ENCODE peak calls at places on chromosomes 3 and 15, in six cellular contexts. One of them, this sample, is unnamed.

GRCh38 chr3:129308636-129309035 is 30.0 kb downstream of the HMCES start:
- DNase-seq in activated CD4-positive, alpha-beta T cell treated with anti-CD3 and anti-CD28 coated beads, Interleukin-2, amount 50 U/mL, for 1 hour: no peak
- DNase-seq in NCI-H1417 treated with DMSO at 0.1 percent for 48 hours: no peak
- DNase-seq in A549: no peak
- DNase-seq in lower lobe of right lung: no peak
- DNase-seq in stimulated activated CD8-positive, alpha-beta memory T cell treated with anti-CD3 and anti-CD28 coated beads, Interleukin-7, amount 100 ng/mL, for 1 hour: no peak
- DNase-seq in this sample: no peak

GRCh38 chr15:34514251-34514760 is 69.1 kb downstream of the GOLGA8B start:
- DNase-seq in lower lobe of right lung: peak; percentile 59
- DNase-seq in A549: peak; percentile 38
- DNase-seq in stimulated activated CD8-positive, alpha-beta memory T cell treated with anti-CD3 and anti-CD28 coated beads, Interleukin-7, amount 100 ng/mL, for 1 hour: no peak
- DNase-seq in NCI-H1417 treated with DMSO at 0.1 percent for 48 hours: no peak
- DNase-seq in activated CD4-positive, alpha-beta T cell treated with anti-CD3 and anti-CD28 coated beads, Interleukin-2, amount 50 U/mL, for 1 hour: no peak
- DNase-seq in this sample: peak; percentile 70

GRCh38 chr3:42101048-42101447 is 9.9 kb downstream of the TRAK1 start:
- DNase-seq in activated CD4-positive, alpha-beta T cell treated with anti-CD3 and anti-CD28 coated beads, Interleukin-2, amount 50 U/mL, for 1 hour: no peak
- DNase-seq in A549: no peak
- DNase-seq in lower lobe of right lung: peak; percentile 67
- DNase-seq in NCI-H1417 treated with DMSO at 0.1 percent for 48 hours: no peak
- DNase-seq in stimulated activated CD8-positive, alpha-beta memory T cell treated with anti-CD3 and anti-CD28 coated beads, Interleukin-7, amount 100 ng/mL, for 1 hour: no peak
- DNase-seq in this sample: peak; percentile 79

GRCh38 chr3:23159929-23160328 is 43.2 kb upstream of the UBE2E2 start:
- DNase-seq in lower lobe of right lung: no peak
- DNase-seq in NCI-H1417 treated with DMSO at 0.1 percent for 48 hours: no peak
- DNase-seq in A549: no peak
- DNase-seq in activated CD4-positive, alpha-beta T cell treated with anti-CD3 and anti-CD28 coated beads, Interleukin-2, amount 50 U/mL, for 1 hour: no peak
- DNase-seq in stimulated activated CD8-positive, alpha-beta memory T cell treated with anti-CD3 and anti-CD28 coated beads, Interleukin-7, amount 100 ng/mL, for 1 hour: no peak
- DNase-seq in this sample: no peak

GRCh38 chr3:128993461-128994172 is at the start of gene CFAP92:
- DNase-seq in lower lobe of right lung: peak; percentile 93
- DNase-seq in NCI-H1417 treated with DMSO at 0.1 percent for 48 hours: peak; percentile 90
- DNase-seq in stimulated activated CD8-positive, alpha-beta memory T cell treated with anti-CD3 and anti-CD28 coated beads, Interleukin-7, amount 100 ng/mL, for 1 hour: peak; percentile 85
- DNase-seq in activated CD4-positive, alpha-beta T cell treated with anti-CD3 and anti-CD28 coated beads, Interleukin-2, amount 50 U/mL, for 1 hour: peak; percentile 93
- DNase-seq in A549: peak; percentile 72
- DNase-seq in this sample: peak; percentile 96

GRCh38 chr3:46858456-46858855 is 4.8 kb downstream of the MYL3 start:
- DNase-seq in lower lobe of right lung: peak; percentile 14
- DNase-seq in A549: no peak
- DNase-seq in stimulated activated CD8-positive, alpha-beta memory T cell treated with anti-CD3 and anti-CD28 coated beads, Interleukin-7, amount 100 ng/mL, for 1 hour: no peak
- DNase-seq in NCI-H1417 treated with DMSO at 0.1 percent for 48 hours: no peak
- DNase-seq in activated CD4-positive, alpha-beta T cell treated with anti-CD3 and anti-CD28 coated beads, Interleukin-2, amount 50 U/mL, for 1 hour: no peak
- DNase-seq in this sample: peak; percentile 38

GRCh38 chr15:40081691-40082194 is 26.9 kb downstream of the BMF start:
- DNase-seq in A549: no peak
- DNase-seq in lower lobe of right lung: peak; percentile 65
- DNase-seq in NCI-H1417 treated with DMSO at 0.1 percent for 48 hours: no peak
- DNase-seq in stimulated activated CD8-positive, alpha-beta memory T cell treated with anti-CD3 and anti-CD28 coated beads, Interleukin-7, amount 100 ng/mL, for 1 hour: no peak
- DNase-seq in activated CD4-positive, alpha-beta T cell treated with anti-CD3 and anti-CD28 coated beads, Interleukin-2, amount 50 U/mL, for 1 hour: no peak
- DNase-seq in this sample: peak; percentile 81

GRCh38 chr3:123660276-123660675 is 75.4 kb upstream of the HACD2 start:
- DNase-seq in lower lobe of right lung: no peak
- DNase-seq in activated CD4-positive, alpha-beta T cell treated with anti-CD3 and anti-CD28 coated beads, Interleukin-2, amount 50 U/mL, for 1 hour: no peak
- DNase-seq in stimulated activated CD8-positive, alpha-beta memory T cell treated with anti-CD3 and anti-CD28 coated beads, Interleukin-7, amount 100 ng/mL, for 1 hour: no peak
- DNase-seq in A549: no peak
- DNase-seq in NCI-H1417 treated with DMSO at 0.1 percent for 48 hours: no peak
- DNase-seq in this sample: no peak

GRCh38 chr3:156614642-156615511 is 59.5 kb upstream of the TIPARP start:
- DNase-seq in A549: no peak
- DNase-seq in NCI-H1417 treated with DMSO at 0.1 percent for 48 hours: no peak
- DNase-seq in stimulated activated CD8-positive, alpha-beta memory T cell treated with anti-CD3 and anti-CD28 coated beads, Interleukin-7, amount 100 ng/mL, for 1 hour: no peak
- DNase-seq in lower lobe of right lung: no peak
- DNase-seq in activated CD4-positive, alpha-beta T cell treated with anti-CD3 and anti-CD28 coated beads, Interleukin-2, amount 50 U/mL, for 1 hour: no peak
- DNase-seq in this sample: no peak

GRCh38 chr15:98428253-98428989 is 219.9 kb upstream of the IGF1R start:
- DNase-seq in A549: peak; percentile 85
- DNase-seq in activated CD4-positive, alpha-beta T cell treated with anti-CD3 and anti-CD28 coated beads, Interleukin-2, amount 50 U/mL, for 1 hour: peak; percentile 51
- DNase-seq in NCI-H1417 treated with DMSO at 0.1 percent for 48 hours: peak; percentile 16
- DNase-seq in lower lobe of right lung: peak; percentile 78
- DNase-seq in stimulated activated CD8-positive, alpha-beta memory T cell treated with anti-CD3 and anti-CD28 coated beads, Interleukin-7, amount 100 ng/mL, for 1 hour: peak; percentile 42
- DNase-seq in this sample: peak; percentile 93

GRCh38 chr15:63042879-63043340 is 363 bp downstream of the TPM1 start:
- DNase-seq in stimulated activated CD8-positive, alpha-beta memory T cell treated with anti-CD3 and anti-CD28 coated beads, Interleukin-7, amount 100 ng/mL, for 1 hour: no peak
- DNase-seq in activated CD4-positive, alpha-beta T cell treated with anti-CD3 and anti-CD28 coated beads, Interleukin-2, amount 50 U/mL, for 1 hour: no peak
- DNase-seq in A549: peak; percentile 47
- DNase-seq in lower lobe of right lung: no peak
- DNase-seq in NCI-H1417 treated with DMSO at 0.1 percent for 48 hours: no peak
- DNase-seq in this sample: no peak

GRCh38 chr3:45464336-45464809 is 76.0 kb downstream of the LARS2 start:
- DNase-seq in stimulated activated CD8-positive, alpha-beta memory T cell treated with anti-CD3 and anti-CD28 coated beads, Interleukin-7, amount 100 ng/mL, for 1 hour: no peak
- DNase-seq in NCI-H1417 treated with DMSO at 0.1 percent for 48 hours: no peak
- DNase-seq in A549: no peak
- DNase-seq in lower lobe of right lung: peak; percentile 51
- DNase-seq in activated CD4-positive, alpha-beta T cell treated with anti-CD3 and anti-CD28 coated beads, Interleukin-2, amount 50 U/mL, for 1 hour: peak; percentile 8
- DNase-seq in this sample: peak; percentile 74

GRCh38 chr3:156668073-156668763 is 6.2 kb upstream of the TIPARP start:
- DNase-seq in NCI-H1417 treated with DMSO at 0.1 percent for 48 hours: no peak
- DNase-seq in A549: no peak
- DNase-seq in activated CD4-positive, alpha-beta T cell treated with anti-CD3 and anti-CD28 coated beads, Interleukin-2, amount 50 U/mL, for 1 hour: no peak
- DNase-seq in stimulated activated CD8-positive, alpha-beta memory T cell treated with anti-CD3 and anti-CD28 coated beads, Interleukin-7, amount 100 ng/mL, for 1 hour: no peak
- DNase-seq in lower lobe of right lung: no peak
- DNase-seq in this sample: no peak

GRCh38 chr3:62145086-62145757 is 228.1 kb downstream of the FEZF2 start:
- DNase-seq in NCI-H1417 treated with DMSO at 0.1 percent for 48 hours: no peak
- DNase-seq in stimulated activated CD8-positive, alpha-beta memory T cell treated with anti-CD3 and anti-CD28 coated beads, Interleukin-7, amount 100 ng/mL, for 1 hour: no peak
- DNase-seq in A549: no peak
- DNase-seq in activated CD4-positive, alpha-beta T cell treated with anti-CD3 and anti-CD28 coated beads, Interleukin-2, amount 50 U/mL, for 1 hour: no peak
- DNase-seq in lower lobe of right lung: no peak
- DNase-seq in this sample: no peak

GRCh38 chr15:70826634-70827033 is 27.3 kb downstream of the LARP6 start:
- DNase-seq in lower lobe of right lung: no peak
- DNase-seq in stimulated activated CD8-positive, alpha-beta memory T cell treated with anti-CD3 and anti-CD28 coated beads, Interleukin-7, amount 100 ng/mL, for 1 hour: no peak
- DNase-seq in activated CD4-positive, alpha-beta T cell treated with anti-CD3 and anti-CD28 coated beads, Interleukin-2, amount 50 U/mL, for 1 hour: no peak
- DNase-seq in A549: peak; percentile 58
- DNase-seq in NCI-H1417 treated with DMSO at 0.1 percent for 48 hours: no peak
- DNase-seq in this sample: peak; percentile 77

GRCh38 chr15:47766406-47766805 is 49.1 kb downstream of the SEMA6D start:
- DNase-seq in lower lobe of right lung: no peak
- DNase-seq in A549: no peak
- DNase-seq in NCI-H1417 treated with DMSO at 0.1 percent for 48 hours: no peak
- DNase-seq in stimulated activated CD8-positive, alpha-beta memory T cell treated with anti-CD3 and anti-CD28 coated beads, Interleukin-7, amount 100 ng/mL, for 1 hour: no peak
- DNase-seq in activated CD4-positive, alpha-beta T cell treated with anti-CD3 and anti-CD28 coated beads, Interleukin-2, amount 50 U/mL, for 1 hour: no peak
- DNase-seq in this sample: no peak

GRCh38 chr3:76138921-76139320 is 353.6 kb upstream of the ZNF717 start:
- DNase-seq in activated CD4-positive, alpha-beta T cell treated with anti-CD3 and anti-CD28 coated beads, Interleukin-2, amount 50 U/mL, for 1 hour: no peak
- DNase-seq in stimulated activated CD8-positive, alpha-beta memory T cell treated with anti-CD3 and anti-CD28 coated beads, Interleukin-7, amount 100 ng/mL, for 1 hour: no peak
- DNase-seq in A549: no peak
- DNase-seq in NCI-H1417 treated with DMSO at 0.1 percent for 48 hours: no peak
- DNase-seq in lower lobe of right lung: no peak
- DNase-seq in this sample: no peak

GRCh38 chr15:29756358-29757267 is 65.7 kb downstream of the TJP1 start:
- DNase-seq in A549: no peak
- DNase-seq in NCI-H1417 treated with DMSO at 0.1 percent for 48 hours: no peak
- DNase-seq in lower lobe of right lung: no peak
- DNase-seq in stimulated activated CD8-positive, alpha-beta memory T cell treated with anti-CD3 and anti-CD28 coated beads, Interleukin-7, amount 100 ng/mL, for 1 hour: no peak
- DNase-seq in activated CD4-positive, alpha-beta T cell treated with anti-CD3 and anti-CD28 coated beads, Interleukin-2, amount 50 U/mL, for 1 hour: no peak
- DNase-seq in this sample: no peak

GRCh38 chr3:105904251-105904650 is 35.4 kb upstream of the CBLB start:
- DNase-seq in NCI-H1417 treated with DMSO at 0.1 percent for 48 hours: no peak
- DNase-seq in stimulated activated CD8-positive, alpha-beta memory T cell treated with anti-CD3 and anti-CD28 coated beads, Interleukin-7, amount 100 ng/mL, for 1 hour: no peak
- DNase-seq in activated CD4-positive, alpha-beta T cell treated with anti-CD3 and anti-CD28 coated beads, Interleukin-2, amount 50 U/mL, for 1 hour: no peak
- DNase-seq in A549: no peak
- DNase-seq in lower lobe of right lung: no peak
- DNase-seq in this sample: no peak

GRCh38 chr3:3170998-3171397 is 8.5 kb downstream of the CRBN start:
- DNase-seq in activated CD4-positive, alpha-beta T cell treated with anti-CD3 and anti-CD28 coated beads, Interleukin-2, amount 50 U/mL, for 1 hour: no peak
- DNase-seq in stimulated activated CD8-positive, alpha-beta memory T cell treated with anti-CD3 and anti-CD28 coated beads, Interleukin-7, amount 100 ng/mL, for 1 hour: no peak
- DNase-seq in NCI-H1417 treated with DMSO at 0.1 percent for 48 hours: no peak
- DNase-seq in lower lobe of right lung: no peak
- DNase-seq in A549: peak; percentile 21
- DNase-seq in this sample: no peak

GRCh38 chr3:149080011-149080698 is 6.2 kb downstream of the HLTF start:
- DNase-seq in A549: no peak
- DNase-seq in stimulated activated CD8-positive, alpha-beta memory T cell treated with anti-CD3 and anti-CD28 coated beads, Interleukin-7, amount 100 ng/mL, for 1 hour: no peak
- DNase-seq in NCI-H1417 treated with DMSO at 0.1 percent for 48 hours: no peak
- DNase-seq in activated CD4-positive, alpha-beta T cell treated with anti-CD3 and anti-CD28 coated beads, Interleukin-2, amount 50 U/mL, for 1 hour: no peak
- DNase-seq in lower lobe of right lung: no peak
- DNase-seq in this sample: no peak

GRCh38 chr3:33144433-33144832 is 30.6 kb downstream of the CRTAP start:
- DNase-seq in A549: peak; percentile 27
- DNase-seq in activated CD4-positive, alpha-beta T cell treated with anti-CD3 and anti-CD28 coated beads, Interleukin-2, amount 50 U/mL, for 1 hour: peak; percentile 10
- DNase-seq in NCI-H1417 treated with DMSO at 0.1 percent for 48 hours: no peak
- DNase-seq in lower lobe of right lung: no peak
- DNase-seq in stimulated activated CD8-positive, alpha-beta memory T cell treated with anti-CD3 and anti-CD28 coated beads, Interleukin-7, amount 100 ng/mL, for 1 hour: peak; percentile 5
- DNase-seq in this sample: no peak

GRCh38 chr15:98123834-98124233 is 163.3 kb downstream of the ARRDC4 start:
- DNase-seq in stimulated activated CD8-positive, alpha-beta memory T cell treated with anti-CD3 and anti-CD28 coated beads, Interleukin-7, amount 100 ng/mL, for 1 hour: no peak
- DNase-seq in NCI-H1417 treated with DMSO at 0.1 percent for 48 hours: no peak
- DNase-seq in activated CD4-positive, alpha-beta T cell treated with anti-CD3 and anti-CD28 coated beads, Interleukin-2, amount 50 U/mL, for 1 hour: no peak
- DNase-seq in lower lobe of right lung: no peak
- DNase-seq in A549: no peak
- DNase-seq in this sample: no peak

GRCh38 chr3:184874709-184875644 is 63.0 kb downstream of the VPS8 start:
- DNase-seq in stimulated activated CD8-positive, alpha-beta memory T cell treated with anti-CD3 and anti-CD28 coated beads, Interleukin-7, amount 100 ng/mL, for 1 hour: no peak
- DNase-seq in lower lobe of right lung: no peak
- DNase-seq in activated CD4-positive, alpha-beta T cell treated with anti-CD3 and anti-CD28 coated beads, Interleukin-2, amount 50 U/mL, for 1 hour: no peak
- DNase-seq in NCI-H1417 treated with DMSO at 0.1 percent for 48 hours: no peak
- DNase-seq in A549: peak; percentile 5
- DNase-seq in this sample: no peak

GRCh38 chr3:143901105-143901504 is 52.8 kb upstream of the SLC9A9 start:
- DNase-seq in A549: no peak
- DNase-seq in activated CD4-positive, alpha-beta T cell treated with anti-CD3 and anti-CD28 coated beads, Interleukin-2, amount 50 U/mL, for 1 hour: no peak
- DNase-seq in NCI-H1417 treated with DMSO at 0.1 percent for 48 hours: no peak
- DNase-seq in stimulated activated CD8-positive, alpha-beta memory T cell treated with anti-CD3 and anti-CD28 coated beads, Interleukin-7, amount 100 ng/mL, for 1 hour: no peak
- DNase-seq in lower lobe of right lung: no peak
- DNase-seq in this sample: no peak

GRCh38 chr15:89874926-89875564 is 18.7 kb downstream of the AP3S2 start:
- DNase-seq in A549: peak; percentile 90
- DNase-seq in activated CD4-positive, alpha-beta T cell treated with anti-CD3 and anti-CD28 coated beads, Interleukin-2, amount 50 U/mL, for 1 hour: peak; percentile 77
- DNase-seq in NCI-H1417 treated with DMSO at 0.1 percent for 48 hours: peak; percentile 8
- DNase-seq in stimulated activated CD8-positive, alpha-beta memory T cell treated with anti-CD3 and anti-CD28 coated beads, Interleukin-7, amount 100 ng/mL, for 1 hour: peak; percentile 69
- DNase-seq in lower lobe of right lung: peak; percentile 89
- DNase-seq in this sample: peak; percentile 94

GRCh38 chr3:111863942-111864341 is 4.9 kb downstream of the PHLDB2 start:
- DNase-seq in stimulated activated CD8-positive, alpha-beta memory T cell treated with anti-CD3 and anti-CD28 coated beads, Interleukin-7, amount 100 ng/mL, for 1 hour: no peak
- DNase-seq in A549: no peak
- DNase-seq in NCI-H1417 treated with DMSO at 0.1 percent for 48 hours: no peak
- DNase-seq in activated CD4-positive, alpha-beta T cell treated with anti-CD3 and anti-CD28 coated beads, Interleukin-2, amount 50 U/mL, for 1 hour: no peak
- DNase-seq in lower lobe of right lung: no peak
- DNase-seq in this sample: no peak

GRCh38 chr3:74992898-74993297 is 378.4 kb upstream of the CNTN3 start:
- DNase-seq in activated CD4-positive, alpha-beta T cell treated with anti-CD3 and anti-CD28 coated beads, Interleukin-2, amount 50 U/mL, for 1 hour: no peak
- DNase-seq in NCI-H1417 treated with DMSO at 0.1 percent for 48 hours: no peak
- DNase-seq in lower lobe of right lung: no peak
- DNase-seq in stimulated activated CD8-positive, alpha-beta memory T cell treated with anti-CD3 and anti-CD28 coated beads, Interleukin-7, amount 100 ng/mL, for 1 hour: no peak
- DNase-seq in A549: no peak
- DNase-seq in this sample: no peak

GRCh38 chr15:68475449-68475848 is 43.5 kb upstream of the ITGA11 start:
- DNase-seq in activated CD4-positive, alpha-beta T cell treated with anti-CD3 and anti-CD28 coated beads, Interleukin-2, amount 50 U/mL, for 1 hour: no peak
- DNase-seq in lower lobe of right lung: no peak
- DNase-seq in NCI-H1417 treated with DMSO at 0.1 percent for 48 hours: no peak
- DNase-seq in A549: no peak
- DNase-seq in stimulated activated CD8-positive, alpha-beta memory T cell treated with anti-CD3 and anti-CD28 coated beads, Interleukin-7, amount 100 ng/mL, for 1 hour: no peak
- DNase-seq in this sample: no peak

GRCh38 chr15:90287096-90287495 is 21.6 kb downstream of the NGRN start:
- DNase-seq in activated CD4-positive, alpha-beta T cell treated with anti-CD3 and anti-CD28 coated beads, Interleukin-2, amount 50 U/mL, for 1 hour: no peak
- DNase-seq in lower lobe of right lung: no peak
- DNase-seq in NCI-H1417 treated with DMSO at 0.1 percent for 48 hours: no peak
- DNase-seq in A549: no peak
- DNase-seq in stimulated activated CD8-positive, alpha-beta memory T cell treated with anti-CD3 and anti-CD28 coated beads, Interleukin-7, amount 100 ng/mL, for 1 hour: no peak
- DNase-seq in this sample: no peak

GRCh38 chr3:49602877-49603411 is 48.7 kb downstream of the BSN start:
- DNase-seq in lower lobe of right lung: no peak
- DNase-seq in A549: no peak
- DNase-seq in stimulated activated CD8-positive, alpha-beta memory T cell treated with anti-CD3 and anti-CD28 coated beads, Interleukin-7, amount 100 ng/mL, for 1 hour: peak; percentile 19
- DNase-seq in activated CD4-positive, alpha-beta T cell treated with anti-CD3 and anti-CD28 coated beads, Interleukin-2, amount 50 U/mL, for 1 hour: peak; percentile 54
- DNase-seq in NCI-H1417 treated with DMSO at 0.1 percent for 48 hours: no peak
- DNase-seq in this sample: no peak

GRCh38 chr3:155995525-155996370 is 124.6 kb upstream of the KCNAB1 start:
- DNase-seq in stimulated activated CD8-positive, alpha-beta memory T cell treated with anti-CD3 and anti-CD28 coated beads, Interleukin-7, amount 100 ng/mL, for 1 hour: no peak
- DNase-seq in NCI-H1417 treated with DMSO at 0.1 percent for 48 hours: no peak
- DNase-seq in activated CD4-positive, alpha-beta T cell treated with anti-CD3 and anti-CD28 coated beads, Interleukin-2, amount 50 U/mL, for 1 hour: no peak
- DNase-seq in lower lobe of right lung: no peak
- DNase-seq in A549: peak; percentile 57
- DNase-seq in this sample: no peak

GRCh38 chr3:129604223-129604941 is 2.1 kb downstream of the PLXND1 start:
- DNase-seq in NCI-H1417 treated with DMSO at 0.1 percent for 48 hours: no peak
- DNase-seq in stimulated activated CD8-positive, alpha-beta memory T cell treated with anti-CD3 and anti-CD28 coated beads, Interleukin-7, amount 100 ng/mL, for 1 hour: no peak
- DNase-seq in activated CD4-positive, alpha-beta T cell treated with anti-CD3 and anti-CD28 coated beads, Interleukin-2, amount 50 U/mL, for 1 hour: no peak
- DNase-seq in lower lobe of right lung: no peak
- DNase-seq in A549: no peak
- DNase-seq in this sample: no peak

GRCh38 chr15:41981373-41982132 is 9.2 kb upstream of the EHD4 start:
- DNase-seq in lower lobe of right lung: no peak
- DNase-seq in activated CD4-positive, alpha-beta T cell treated with anti-CD3 and anti-CD28 coated beads, Interleukin-2, amount 50 U/mL, for 1 hour: no peak
- DNase-seq in NCI-H1417 treated with DMSO at 0.1 percent for 48 hours: no peak
- DNase-seq in A549: no peak
- DNase-seq in stimulated activated CD8-positive, alpha-beta memory T cell treated with anti-CD3 and anti-CD28 coated beads, Interleukin-7, amount 100 ng/mL, for 1 hour: no peak
- DNase-seq in this sample: no peak

This sample was measured in aorta.